ENCODE peak calls at places on chromosomes 11 and 22, in five cellular contexts. F is stomach; P is neuronal stem cell; U is left ventricle myocardium inferior; R is CD4-positive, CD25-positive, alpha-beta regulatory T cell. A is an unnamed sample.

GRCh38 chr22:23243006-23243573 is 62.8 kb downstream of the BCR start:
- DNase-seq in F (no peak), P (peak), U (no peak), R (peak), A (no peak)

GRCh38 chr22:45073064-45073463 is 63.3 kb upstream of the PHF21B start:
- DNase-seq in F (no peak), P (no peak), U (no peak), R (no peak), A (no peak)

GRCh38 chr11:86577663-86578636 is 94.5 kb downstream of the ME3 start:
- DNase-seq in F (no peak), P (no peak), U (peak), R (no peak), A (no peak)

GRCh38 chr11:90542092-90542491 is 319.2 kb upstream of the CHORDC1 start:
- DNase-seq in F (no peak), P (no peak), U (no peak), R (no peak), A (no peak)

GRCh38 chr22:26949193-26949592 is 291.8 kb downstream of the MIAT start:
- DNase-seq in F (no peak), P (no peak), U (no peak), R (no peak), A (no peak)

GRCh38 chr11:59849129-59849528 is 3.8 kb upstream of the CBLIF start:
- DNase-seq in F (no peak), P (no peak), U (no peak), R (no peak), A (no peak)

GRCh38 chr11:100863080-100863581 is 176.0 kb downstream of the ARHGAP42 start:
- DNase-seq in F (peak), P (peak), U (no peak), R (no peak), A (no peak)

GRCh38 chr11:126403039-126403438 is 47.6 kb downstream of the ST3GAL4 start:
- DNase-seq in F (no peak), P (no peak), U (no peak), R (no peak), A (no peak)

GRCh38 chr11:92087916-92088537 is 136.6 kb upstream of the FAT3 start:
- DNase-seq in F (no peak), P (no peak), U (no peak), R (no peak), A (no peak)

GRCh38 chr22:37982938-37983859 is 1.2 kb downstream of the SOX10 start:
- DNase-seq in F (no peak), P (no peak), U (no peak), R (no peak), A (no peak)

GRCh38 chr11:60905551-60906113 is 753 bp downstream of the PRPF19 start:
- DNase-seq in F (no peak), P (no peak), U (no peak), R (no peak), A (no peak)

GRCh38 chr11:34036456-34036855 is 15.1 kb upstream of the CAPRIN1 start:
- DNase-seq in F (no peak), P (no peak), U (no peak), R (no peak), A (no peak)

DNA sequence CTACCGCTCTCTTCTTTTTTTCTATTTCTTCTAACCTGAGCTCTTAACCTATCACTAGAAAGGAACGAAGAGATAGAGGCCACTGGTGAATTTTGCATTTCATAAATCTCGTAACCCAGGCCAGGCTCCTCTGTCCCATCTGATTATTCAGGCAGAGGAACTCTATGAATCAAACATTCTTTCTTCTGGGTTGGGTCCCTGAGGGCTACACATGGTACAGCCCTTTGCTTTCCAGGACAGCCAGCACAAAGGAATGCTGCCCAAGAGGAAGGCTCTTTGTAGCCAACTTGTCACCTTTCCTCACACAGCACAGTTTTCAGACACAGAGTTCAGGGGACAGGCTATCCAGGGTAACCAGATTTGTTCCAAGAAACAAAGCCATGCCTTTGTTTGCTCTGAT is 878.6 kb upstream of the LRRC4C start:
- DNase-seq in F (no peak), P (no peak), U (no peak), R (no peak), A (no peak)
- H3K27ac ChIP-seq in F (no peak), P (no peak), U (no peak), R (no peak), A (no peak)

GRCh38 chr22:24290459-24290858 is 19.8 kb downstream of the SPECC1L start:
- DNase-seq in F (no peak), P (no peak), U (no peak), R (no peak), A (no peak)

GRCh38 chr22:24289138-24289537 is 18.5 kb downstream of the SPECC1L start:
- DNase-seq in F (no peak), P (no peak), U (no peak), R (no peak), A (no peak)

GRCh38 chr22:24289781-24290181 is 19.1 kb downstream of the SPECC1L start:
- DNase-seq in F (no peak), P (peak), U (no peak), R (no peak), A (no peak)

GRCh38 chr22:24291538-24292201 is 21.0 kb downstream of the SPECC1L start:
- DNase-seq in F (no peak), P (no peak), U (no peak), R (no peak), A (no peak)
- H3K27ac ChIP-seq in F (peak), P (no peak), U (peak), R (no peak), A (no peak)

GRCh38 chr22:20009582-20010306 is 6.9 kb downstream of the ARVCF start:
- DNase-seq in F (no peak), P (no peak), U (no peak), R (no peak), A (no peak)
- H3K27ac ChIP-seq in F (no peak), P (no peak), U (no peak), R (no peak), A (no peak)

DNA sequence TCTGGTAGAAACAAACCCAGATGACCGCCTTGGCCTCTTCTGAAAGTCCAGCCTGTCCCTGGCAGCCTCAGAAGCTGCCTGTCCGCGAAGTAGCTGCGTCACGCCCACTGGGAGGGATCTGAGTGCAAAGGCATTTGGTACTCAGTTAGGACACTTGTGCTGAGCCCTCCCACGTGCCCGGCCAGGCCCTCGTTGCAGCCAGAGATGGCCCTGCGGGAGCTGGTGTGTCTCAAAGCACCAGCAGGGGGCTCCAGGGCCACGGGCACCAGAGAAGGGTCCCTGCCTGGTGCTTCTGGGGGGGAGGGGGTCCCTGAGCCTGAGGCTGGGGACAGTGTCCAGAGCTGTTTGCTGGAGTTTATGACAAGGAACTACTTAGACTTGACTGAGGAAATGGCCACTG is 5.8 kb downstream of the SELENOO start:
- DNase-seq in F (no peak), P (no peak), U (peak), R (no peak), A (no peak)
- H3K27ac ChIP-seq in F (no peak), P (no peak), U (peak), R (no peak), A (no peak)

DNA sequence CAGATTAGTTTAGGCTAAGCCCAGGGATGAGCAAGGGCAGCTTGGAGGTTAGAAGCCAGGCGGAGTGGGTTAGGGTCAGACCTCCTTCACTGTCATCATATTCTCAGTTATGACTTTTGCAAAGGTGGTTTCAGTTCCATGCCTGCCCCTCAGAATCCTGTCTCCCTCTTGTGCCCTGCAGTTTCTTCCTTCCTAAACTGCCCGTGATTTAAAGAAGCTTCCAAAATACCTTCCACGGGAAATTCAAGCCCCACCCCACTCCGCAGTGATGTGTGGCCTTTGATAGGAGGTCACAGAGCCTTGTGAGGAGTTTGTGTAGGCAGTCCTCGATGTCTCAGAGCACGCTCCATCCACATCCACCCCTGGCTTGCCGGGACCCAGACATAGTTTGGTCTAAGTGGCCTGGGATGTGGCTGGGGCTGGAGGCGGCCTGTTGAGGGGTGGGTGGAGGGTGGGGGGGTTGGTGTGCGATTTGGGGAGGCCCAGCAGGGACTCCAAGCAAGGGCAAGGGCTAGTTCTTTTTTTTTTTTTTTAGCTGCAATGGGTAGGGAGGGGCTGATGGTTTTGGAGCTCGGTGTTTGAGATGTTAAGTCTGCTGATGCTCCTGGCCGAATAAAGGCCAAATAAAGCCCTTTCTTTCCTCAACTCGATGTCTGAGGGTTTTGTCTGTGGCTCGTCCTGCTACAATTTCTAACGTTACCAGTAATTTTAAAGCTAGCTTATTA is 1.6 kb upstream of the IFITM1 start:
- DNase-seq in F (no peak), P (no peak), U (no peak), R (no peak), A (no peak)
- H3K27ac ChIP-seq in F (peak), P (no peak), U (peak), R (peak), A (peak)

A was measured in caudate nucleus.